ENCODE peak calls at places on chromosomes 16 and 17, in seven cellular contexts. S is GM10248, K is NB4, V is body of pancreas, J is H1, N is PC-9, T is IMR-90. H is an unnamed sample.

GRCh38 chr17:21374455-21375161 is 1.5 kb upstream of the KCNJ12 start:
- DNase-seq in S (no peak), K (peak; percentile 86), V (no peak), J (no peak), N (no peak), T (no peak), H (no peak)

GRCh38 chr16:80557037-80557436 is 16.2 kb downstream of the DYNLRB2 start:
- DNase-seq in S (no peak), K (no peak), V (no peak), J (no peak), N (no peak), T (no peak), H (no peak)

GRCh38 chr17:45222273-45222993 is 748 bp downstream of the FMNL1 start:
- DNase-seq in S (no peak), K (peak; percentile 56), V (no peak), J (no peak), N (no peak), T (no peak), H (peak; percentile 16)

GRCh38 chr16:86319871-86320270 is 190.5 kb upstream of the FOXF1 start:
- DNase-seq in S (no peak), K (peak; percentile 85), V (no peak), J (no peak), N (no peak), T (peak; percentile 38), H (no peak)

GRCh38 chr17:4499431-4500187 is 928 bp downstream of the SPNS2 start:
- DNase-seq in S (no peak), K (peak; percentile 84), V (no peak), J (no peak), N (no peak), T (no peak), H (peak; percentile 53)

GRCh38 chr16:88905563-88905962 is 39.1 kb upstream of the PABPN1L start:
- DNase-seq in S (peak; percentile 85), K (peak; percentile 47), V (no peak), J (no peak), N (no peak), T (no peak), H (no peak)

GRCh38 chr16:27444470-27444869 is 42.5 kb downstream of the IL21R start:
- DNase-seq in S (no peak), K (no peak), V (no peak), J (no peak), N (no peak), T (no peak), H (no peak)

GRCh38 chr17:66634193-66634592 is 200.7 kb upstream of the CACNG5 start:
- DNase-seq in S (no peak), K (no peak), V (no peak), J (no peak), N (no peak), T (no peak), H (no peak)

GRCh38 chr16:69166946-69167930 is 19.7 kb upstream of the SNTB2 start:
- DNase-seq in S (no peak), K (no peak), V (no peak), J (no peak), N (no peak), T (peak; percentile 65), H (no peak)

GRCh38 chr17:42878123-42878880 is 22.3 kb upstream of the G6PC1 start:
- DNase-seq in S (no peak), K (no peak), V (peak; percentile 86), J (peak; percentile 15), N (peak; percentile 63), T (no peak), H (no peak)
- TF ChIP-seq CTCF in S (no peak), K (no peak), V (no peak), J (peak; percentile 22), N (no peak), T (no peak), H (no peak)

GRCh38 chr16:778909-779527 is 9.2 kb downstream of the RPUSD1 start:
- DNase-seq in S (no peak), K (no peak), V (no peak), J (no peak), N (no peak), T (no peak), H (no peak)

GRCh38 chr16:777826-778225 is 10.4 kb downstream of the RPUSD1 start:
- DNase-seq in S (no peak), K (no peak), V (no peak), J (no peak), N (no peak), T (peak; percentile 19), H (no peak)

GRCh38 chr16:780296-780695 is 7.9 kb downstream of the RPUSD1 start:
- DNase-seq in S (no peak), K (no peak), V (no peak), J (no peak), N (no peak), T (no peak), H (no peak)

GRCh38 chr16:778447-778846 is 9.7 kb downstream of the RPUSD1 start:
- DNase-seq in S (no peak), K (no peak), V (no peak), J (no peak), N (no peak), T (no peak), H (no peak)

DNA sequence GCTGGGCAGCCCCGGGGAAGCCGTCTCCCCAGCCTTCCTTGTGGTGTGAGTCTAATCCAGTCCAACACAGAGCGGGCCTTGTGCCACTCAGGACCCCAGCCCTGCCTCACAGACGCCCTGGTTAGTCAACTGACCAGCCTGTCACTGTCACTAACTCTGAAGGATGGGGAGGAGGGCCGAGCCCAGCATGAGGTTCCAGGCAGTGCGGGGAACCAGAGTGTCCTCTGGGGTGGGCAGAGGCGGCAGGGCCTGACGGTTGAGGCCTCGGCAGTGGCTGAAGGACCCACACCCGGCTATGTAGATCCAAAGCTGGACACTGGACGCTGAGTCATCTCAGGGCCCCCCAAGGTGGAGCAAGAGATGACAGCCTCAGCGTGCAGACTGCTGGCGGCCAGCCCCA is 8.6 kb downstream of the RPUSD1 start:
- DNase-seq in S (no peak), K (no peak), V (no peak), J (no peak), N (no peak), T (no peak), H (no peak)
- TF ChIP-seq CTCF in S (no peak), K (no peak), V (no peak), J (no peak), N (no peak), T (no peak), H (no peak)

GRCh38 chr16:56939801-56940200 is 7.9 kb downstream of the HERPUD1 start:
- DNase-seq in S (no peak), K (no peak), V (no peak), J (no peak), N (no peak), T (no peak), H (no peak)
- TF ChIP-seq CTCF in S (no peak), K (no peak), V (no peak), J (no peak), N (no peak), T (no peak), H (no peak)

DNA sequence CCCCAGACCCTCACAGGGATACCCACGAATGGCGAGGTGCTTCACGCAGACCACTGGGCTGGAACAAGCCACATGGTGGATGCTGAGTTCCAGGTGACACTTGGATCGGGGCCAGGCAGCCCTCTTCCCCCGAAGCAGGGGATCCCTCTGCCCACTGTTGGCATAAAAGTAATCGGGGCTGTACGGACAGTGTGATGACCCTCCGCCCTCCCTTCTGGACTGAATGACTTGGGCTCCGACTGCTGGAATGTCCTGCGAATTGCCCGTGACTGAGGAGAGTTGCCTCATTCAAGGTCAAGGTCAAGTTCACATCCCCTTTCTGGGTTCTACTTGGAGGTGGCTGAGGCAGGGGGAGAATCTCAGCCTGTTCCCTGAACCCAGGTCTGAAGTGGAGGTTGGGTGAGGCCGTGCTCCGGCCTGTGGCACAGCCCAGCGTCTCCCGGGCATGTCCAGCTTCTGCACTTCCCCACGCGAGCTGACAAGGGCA is 28.5 kb upstream of the CREBBP start:
- DNase-seq in S (no peak), K (peak; percentile 12), V (no peak), J (no peak), N (no peak), T (no peak), H (no peak)
- TF ChIP-seq CTCF in S (no peak), K (no peak), V (no peak), J (no peak), N (no peak), T (no peak), H (no peak)

GRCh38 chr17:79715318-79716182 is 15.2 kb upstream of the ENPP7 start:
- DNase-seq in S (no peak), K (no peak), V (peak; percentile 32), J (no peak), N (no peak), T (no peak), H (no peak)
- TF ChIP-seq CTCF in S (no peak), K (no peak), V (no peak), J (no peak), N (no peak), T (no peak), H (no peak)

GRCh38 chr17:19411641-19412040 is 609 bp downstream of the RNF112 start:
- DNase-seq in S (no peak), K (no peak), V (no peak), J (no peak), N (no peak), T (no peak), H (peak; percentile 51)

GRCh38 chr17:19410101-19410500 is 931 bp upstream of the RNF112 start:
- DNase-seq in S (no peak), K (no peak), V (no peak), J (no peak), N (no peak), T (no peak), H (no peak)

GRCh38 chr17:19409509-19409908 is 1.5 kb upstream of the RNF112 start:
- DNase-seq in S (no peak), K (no peak), V (no peak), J (no peak), N (peak; percentile 42), T (peak; percentile 91), H (no peak)

GRCh38 chr17:19412510-19412909 is 1.5 kb downstream of the RNF112 start:
- DNase-seq in S (no peak), K (no peak), V (no peak), J (no peak), N (no peak), T (no peak), H (no peak)

DNA sequence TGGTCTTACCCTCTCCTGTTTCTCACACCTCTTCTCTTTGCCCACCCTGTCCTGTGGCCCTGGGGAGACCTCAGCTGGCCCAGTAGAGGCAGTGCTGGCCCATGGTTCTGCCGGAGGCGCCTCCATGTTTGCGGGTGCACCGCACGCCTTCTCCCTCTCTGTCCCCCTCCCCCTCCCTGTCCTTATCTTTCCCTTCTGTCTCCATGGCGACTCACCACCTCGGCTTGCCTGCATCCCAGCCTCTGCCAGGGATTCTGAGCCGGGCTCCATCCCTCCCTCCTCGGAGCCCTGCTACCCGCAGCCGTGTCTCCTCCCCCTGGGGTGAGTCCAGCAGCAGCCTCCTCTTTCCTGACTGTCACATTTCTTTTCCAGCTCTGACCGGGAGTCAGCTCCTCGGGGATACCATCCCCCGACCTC is at the start of gene RNF112:
- DNase-seq in S (no peak), K (no peak), V (no peak), J (no peak), N (no peak), T (peak; percentile 56), H (no peak)
- TF ChIP-seq CTCF in S (no peak), K (no peak), V (no peak), J (no peak), N (no peak), T (peak; percentile 25), H (no peak)

GRCh38 chr17:72632026-72632684 is 460.3 kb downstream of the SLC39A11 start:
- DNase-seq in S (no peak), K (no peak), V (no peak), J (no peak), N (no peak), T (no peak), H (no peak)
- TF ChIP-seq CTCF in S (no peak), K (no peak), V (no peak), J (no peak), N (no peak), T (no peak), H (no peak)

GRCh38 chr16:20385844-20386832 is 18.4 kb downstream of the PDILT start:
- DNase-seq in S (peak; percentile 69), K (peak; percentile 47), V (peak; percentile 83), J (peak; percentile 43), N (no peak), T (peak; percentile 36), H (no peak)
- TF ChIP-seq CTCF in S (peak; percentile 78), K (peak; percentile 80), V (peak; percentile 86), J (peak; percentile 73), N (peak; percentile 82), T (peak; percentile 70), H (peak; percentile 66)

H was measured in D721Med.